ENCODE peak calls at places on chromosomes 6 and 20, in four cellular contexts. One of them, this sample, is unnamed.

GRCh38 chr6:40894962-40895799 is 143.8 kb downstream of the UNC5CL start:
- DNase-seq in lower lobe of right lung: peak; percentile 65
- DNase-seq in fibroblast of lung: peak; percentile 47
- DNase-seq in PC-9: no peak
- DNase-seq in this sample: peak; percentile 89

GRCh38 chr6:136435096-136435495 is 115.1 kb downstream of the MAP7 start:
- DNase-seq in lower lobe of right lung: no peak
- DNase-seq in fibroblast of lung: no peak
- DNase-seq in PC-9: no peak
- DNase-seq in this sample: no peak

GRCh38 chr6:84967389-84967788 is 203.0 kb upstream of the TBX18 start:
- DNase-seq in lower lobe of right lung: no peak
- DNase-seq in fibroblast of lung: no peak
- DNase-seq in PC-9: no peak
- DNase-seq in this sample: peak; percentile 86

GRCh38 chr20:6828794-6829423 is 61.4 kb downstream of the BMP2 start:
- DNase-seq in lower lobe of right lung: peak; percentile 50
- DNase-seq in fibroblast of lung: peak; percentile 39
- DNase-seq in PC-9: no peak
- DNase-seq in this sample: peak; percentile 86

GRCh38 chr6:28802417-28803336 is 121.1 kb downstream of the TRIM27 start:
- DNase-seq in lower lobe of right lung: no peak
- DNase-seq in fibroblast of lung: peak; percentile 63
- DNase-seq in PC-9: peak; percentile 50
- DNase-seq in this sample: peak; percentile 68

GRCh38 chr6:121382467-121383121 is 48.3 kb upstream of the TBC1D32 start:
- DNase-seq in lower lobe of right lung: no peak
- DNase-seq in fibroblast of lung: no peak
- DNase-seq in PC-9: no peak
- DNase-seq in this sample: no peak

GRCh38 chr20:3710703-3711417 is 1.5 kb downstream of the SIGLEC1 start:
- DNase-seq in lower lobe of right lung: peak; percentile 83
- DNase-seq in fibroblast of lung: peak; percentile 20
- DNase-seq in PC-9: no peak
- DNase-seq in this sample: peak; percentile 82

GRCh38 chr6:136123464-136123863 is 126.6 kb downstream of the MTFR2 start:
- DNase-seq in lower lobe of right lung: no peak
- DNase-seq in fibroblast of lung: peak; percentile 63
- DNase-seq in PC-9: peak; percentile 87
- DNase-seq in this sample: no peak

GRCh38 chr6:7707787-7708186 is 18.1 kb upstream of the BMP6 start:
- DNase-seq in lower lobe of right lung: no peak
- DNase-seq in fibroblast of lung: peak; percentile 53
- DNase-seq in PC-9: no peak
- DNase-seq in this sample: no peak

GRCh38 chr20:34579936-34580587 is 21.5 kb downstream of the MAP1LC3A start:
- DNase-seq in lower lobe of right lung: no peak
- DNase-seq in fibroblast of lung: peak; percentile 52
- DNase-seq in PC-9: peak; percentile 72
- DNase-seq in this sample: no peak

GRCh38 chr6:109121411-109121810 is 26.1 kb downstream of the CEP57L1 start:
- DNase-seq in lower lobe of right lung: no peak
- DNase-seq in fibroblast of lung: peak; percentile 31
- DNase-seq in PC-9: no peak
- DNase-seq in this sample: no peak

GRCh38 chr6:48472121-48472520 is 361.1 kb upstream of the PTCHD4 start:
- DNase-seq in lower lobe of right lung: no peak
- DNase-seq in fibroblast of lung: peak; percentile 59
- DNase-seq in PC-9: no peak
- DNase-seq in this sample: no peak

GRCh38 chr20:53706008-53706481 is 112.4 kb upstream of the ZNF217 start:
- DNase-seq in lower lobe of right lung: no peak
- DNase-seq in fibroblast of lung: peak; percentile 55
- DNase-seq in PC-9: peak; percentile 62
- DNase-seq in this sample: no peak

GRCh38 chr20:48672324-48672723 is 155.5 kb downstream of the PREX1 start:
- DNase-seq in lower lobe of right lung: no peak
- DNase-seq in fibroblast of lung: no peak
- DNase-seq in PC-9: no peak
- DNase-seq in this sample: no peak

GRCh38 chr6:90425161-90425641 is 128.6 kb upstream of the BACH2 start:
- DNase-seq in lower lobe of right lung: no peak
- DNase-seq in fibroblast of lung: no peak
- DNase-seq in PC-9: no peak
- DNase-seq in this sample: no peak

GRCh38 chr6:170134077-170135040 is 156.5 kb downstream of the DLL1 start:
- DNase-seq in lower lobe of right lung: no peak
- DNase-seq in fibroblast of lung: no peak
- DNase-seq in PC-9: no peak
- DNase-seq in this sample: no peak

GRCh38 chr6:148971027-148971927 is 224.4 kb downstream of the UST start:
- DNase-seq in lower lobe of right lung: no peak
- DNase-seq in fibroblast of lung: peak; percentile 51
- DNase-seq in PC-9: no peak
- DNase-seq in this sample: no peak

GRCh38 chr20:31497838-31498540 is 16.3 kb upstream of the HM13 start:
- DNase-seq in lower lobe of right lung: no peak
- DNase-seq in fibroblast of lung: peak; percentile 42
- DNase-seq in PC-9: no peak
- DNase-seq in this sample: peak; percentile 78

GRCh38 chr6:144797881-144798589 is 512.9 kb downstream of the UTRN start:
- DNase-seq in lower lobe of right lung: no peak
- DNase-seq in fibroblast of lung: peak; percentile 80
- DNase-seq in PC-9: peak; percentile 92
- DNase-seq in this sample: no peak

GRCh38 chr20:14415492-14415891 is 78.1 kb upstream of the FLRT3 start:
- DNase-seq in lower lobe of right lung: no peak
- DNase-seq in fibroblast of lung: no peak
- DNase-seq in PC-9: no peak
- DNase-seq in this sample: no peak

GRCh38 chr6:147463651-147464050 is 44.8 kb upstream of the SAMD5 start:
- DNase-seq in lower lobe of right lung: no peak
- DNase-seq in fibroblast of lung: no peak
- DNase-seq in PC-9: no peak
- DNase-seq in this sample: no peak

GRCh38 chr6:113588646-113589045 is 268.5 kb upstream of the MARCKS start:
- DNase-seq in lower lobe of right lung: no peak
- DNase-seq in fibroblast of lung: peak; percentile 53
- DNase-seq in PC-9: no peak
- DNase-seq in this sample: no peak

GRCh38 chr20:20331796-20332195 is 36.1 kb upstream of the INSM1 start:
- DNase-seq in lower lobe of right lung: no peak
- DNase-seq in fibroblast of lung: no peak
- DNase-seq in PC-9: no peak
- DNase-seq in this sample: no peak

GRCh38 chr6:5731435-5731834 is 275.3 kb downstream of the NRN1 start:
- DNase-seq in lower lobe of right lung: no peak
- DNase-seq in fibroblast of lung: no peak
- DNase-seq in PC-9: no peak
- DNase-seq in this sample: no peak

GRCh38 chr6:108945686-108946158 is 97.5 kb downstream of the ARMC2 start:
- DNase-seq in lower lobe of right lung: peak; percentile 53
- DNase-seq in fibroblast of lung: peak; percentile 86
- DNase-seq in PC-9: no peak
- DNase-seq in this sample: peak; percentile 26

GRCh38 chr6:722608-723007 is 29.7 kb upstream of the EXOC2 start:
- DNase-seq in lower lobe of right lung: no peak
- DNase-seq in fibroblast of lung: peak; percentile 68
- DNase-seq in PC-9: no peak
- DNase-seq in this sample: no peak

GRCh38 chr6:148851683-148852556 is 105.1 kb downstream of the UST start:
- DNase-seq in lower lobe of right lung: no peak
- DNase-seq in fibroblast of lung: no peak
- DNase-seq in PC-9: no peak
- DNase-seq in this sample: no peak

GRCh38 chr20:973785-974194 is 28.3 kb downstream of the RSPO4 start:
- DNase-seq in lower lobe of right lung: no peak
- DNase-seq in fibroblast of lung: no peak
- DNase-seq in PC-9: peak; percentile 38
- DNase-seq in this sample: peak; percentile 83

GRCh38 chr6:27951040-27951439 is 6.0 kb upstream of the OR2B6 start:
- DNase-seq in lower lobe of right lung: no peak
- DNase-seq in fibroblast of lung: no peak
- DNase-seq in PC-9: no peak
- DNase-seq in this sample: no peak

GRCh38 chr6:154143753-154144152 is 104.7 kb downstream of the OPRM1 start:
- DNase-seq in lower lobe of right lung: no peak
- DNase-seq in fibroblast of lung: no peak
- DNase-seq in PC-9: no peak
- DNase-seq in this sample: no peak

DNA sequence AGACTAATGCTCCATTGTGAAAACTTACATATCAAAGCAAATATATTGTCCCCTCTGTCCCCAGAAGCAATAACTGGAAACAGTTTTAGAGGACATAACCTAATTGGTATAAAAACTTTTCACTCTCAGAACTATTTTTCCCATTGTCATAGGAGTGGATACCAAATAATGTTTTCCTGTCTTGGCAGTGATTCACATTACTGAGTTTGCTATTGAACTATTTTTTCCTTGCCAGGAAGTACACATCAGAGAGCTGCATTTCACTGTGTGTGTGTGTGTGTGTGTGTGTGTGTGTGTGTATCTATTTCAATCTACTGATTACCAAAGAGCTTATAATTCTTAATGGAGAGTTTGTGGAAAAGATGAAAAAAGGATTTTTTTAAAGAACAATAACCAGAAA is 45.4 kb downstream of the AKAP12 start:
- DNase-seq in lower lobe of right lung: no peak
- DNase-seq in fibroblast of lung: peak; percentile 80
- DNase-seq in PC-9: no peak
- DNase-seq in this sample: no peak
- H3K4me1 ChIP-seq in lower lobe of right lung: peaks cover 5% of the 10 kb centered on the region
- H3K4me1 ChIP-seq in fibroblast of lung: no peaks in the 10 kb centered on the region
- H3K4me1 ChIP-seq in PC-9: no peaks in the 10 kb centered on the region
- H3K4me1 ChIP-seq in this sample: peaks cover 32% of the 10 kb centered on the region

DNA sequence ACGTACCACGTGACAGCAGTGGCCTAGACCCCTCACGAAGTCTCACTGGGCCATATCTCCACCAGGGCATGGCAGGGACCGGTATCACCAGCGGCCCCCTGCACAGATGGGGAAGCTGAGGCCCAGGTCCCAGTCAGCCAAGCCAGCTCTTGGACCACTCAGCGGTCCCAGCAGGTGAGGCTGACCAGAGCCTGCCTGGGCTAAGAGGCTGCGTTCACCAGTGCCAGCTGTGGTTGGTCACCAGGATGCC is 2.6 kb upstream of the MRGBP start:
- DNase-seq in lower lobe of right lung: no peak
- DNase-seq in fibroblast of lung: no peak
- DNase-seq in PC-9: peak; percentile 48
- DNase-seq in this sample: no peak
- H3K4me1 ChIP-seq in lower lobe of right lung: peaks cover 39% of the 10 kb centered on the region
- H3K4me1 ChIP-seq in fibroblast of lung: peaks cover 21% of the 10 kb centered on the region
- H3K4me1 ChIP-seq in PC-9: peaks cover 29% of the 10 kb centered on the region
- H3K4me1 ChIP-seq in this sample: peaks cover 7% of the 10 kb centered on the region

DNA sequence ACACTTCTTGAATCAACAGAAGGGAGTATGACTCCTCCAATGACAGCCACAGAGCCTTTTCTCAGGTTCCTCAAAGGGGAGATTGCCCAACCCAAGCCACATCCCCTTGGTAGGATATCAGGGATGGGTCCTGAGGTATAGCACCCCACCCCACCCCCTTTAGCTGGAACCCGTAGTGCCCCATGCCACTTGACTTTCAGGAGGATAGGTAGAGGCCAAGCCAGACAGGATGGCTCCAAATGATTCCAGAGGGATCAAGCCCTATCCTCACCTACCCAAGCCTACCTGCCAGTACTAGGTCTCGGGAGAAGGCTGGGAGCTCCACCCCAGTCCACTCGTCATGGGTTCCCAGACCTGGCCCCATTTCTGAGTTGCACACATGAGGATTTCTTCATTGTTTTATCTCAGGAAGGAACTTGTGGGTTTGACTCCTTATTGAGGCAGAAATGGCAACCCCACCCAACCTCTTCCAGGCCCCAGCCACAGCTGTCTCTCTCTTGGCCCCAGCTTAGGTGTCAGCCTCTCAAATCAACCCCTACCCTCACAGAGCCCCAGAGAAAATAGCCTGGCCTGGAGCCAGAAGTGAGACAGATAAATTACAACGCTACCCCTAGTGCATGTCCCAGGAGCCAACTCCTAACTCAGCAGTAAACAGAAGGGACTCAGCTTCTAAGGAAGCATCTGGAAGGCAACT is 3.6 kb downstream of the CCND3 start:
- DNase-seq in lower lobe of right lung: no peak
- DNase-seq in fibroblast of lung: no peak
- DNase-seq in PC-9: no peak
- DNase-seq in this sample: no peak
- H3K4me1 ChIP-seq in lower lobe of right lung: peaks cover 76% of the 10 kb centered on the region
- H3K4me1 ChIP-seq in fibroblast of lung: peaks cover 16% of the 10 kb centered on the region
- H3K4me1 ChIP-seq in PC-9: peaks cover 29% of the 10 kb centered on the region
- H3K4me1 ChIP-seq in this sample: peaks cover 33% of the 10 kb centered on the region

GRCh38 chr6:3776881-3777507 is 25.5 kb upstream of the PXDC1 start:
- DNase-seq in lower lobe of right lung: no peak
- DNase-seq in fibroblast of lung: no peak
- DNase-seq in PC-9: no peak
- DNase-seq in this sample: peak; percentile 57
- H3K4me1 ChIP-seq in lower lobe of right lung: peaks cover 6% of the 10 kb centered on the region
- H3K4me1 ChIP-seq in fibroblast of lung: no peaks in the 10 kb centered on the region
- H3K4me1 ChIP-seq in PC-9: no peaks in the 10 kb centered on the region
- H3K4me1 ChIP-seq in this sample: no peaks in the 10 kb centered on the region